ENCODE peak calls at places on chromosomes 13 and 19, in seven cellular contexts. One of them, this sample, is unnamed.

GRCh38 chr19:15894359-15894758 is 3.5 kb downstream of the CYP4F2 start:
- DNase-seq in C1 segment of cervical spinal cord: no peak
- DNase-seq in smooth muscle cell of the brain vasculature: no peak
- DNase-seq in Daoy: no peak
- DNase-seq in T-helper 22 cell: no peak
- DNase-seq in T-helper 9 cell: no peak
- DNase-seq in EH: no peak
- DNase-seq in this sample: no peak

GRCh38 chr19:18899624-18900560 is 3.9 kb upstream of the CERS1 start:
- DNase-seq in C1 segment of cervical spinal cord: no peak
- DNase-seq in smooth muscle cell of the brain vasculature: no peak
- DNase-seq in Daoy: peak
- DNase-seq in T-helper 22 cell: no peak
- DNase-seq in T-helper 9 cell: no peak
- DNase-seq in EH: no peak
- DNase-seq in this sample: no peak

GRCh38 chr13:92547256-92547655 is 679.4 kb upstream of the GPC6 start:
- DNase-seq in C1 segment of cervical spinal cord: no peak
- DNase-seq in smooth muscle cell of the brain vasculature: no peak
- DNase-seq in Daoy: no peak
- DNase-seq in T-helper 22 cell: no peak
- DNase-seq in T-helper 9 cell: no peak
- DNase-seq in EH: no peak
- DNase-seq in this sample: no peak

GRCh38 chr19:437027-437426 is 23.8 kb downstream of the SHC2 start:
- DNase-seq in C1 segment of cervical spinal cord: no peak
- DNase-seq in smooth muscle cell of the brain vasculature: no peak
- DNase-seq in Daoy: no peak
- DNase-seq in T-helper 22 cell: no peak
- DNase-seq in T-helper 9 cell: no peak
- DNase-seq in EH: no peak
- DNase-seq in this sample: no peak

GRCh38 chr13:74200081-74200480 is 65.9 kb upstream of the KLF12 start:
- DNase-seq in C1 segment of cervical spinal cord: no peak
- DNase-seq in smooth muscle cell of the brain vasculature: no peak
- DNase-seq in Daoy: no peak
- DNase-seq in T-helper 22 cell: no peak
- DNase-seq in T-helper 9 cell: no peak
- DNase-seq in EH: peak
- DNase-seq in this sample: no peak

GRCh38 chr13:65911546-65912193 is 1318.5 kb downstream of the PCDH9 start:
- DNase-seq in C1 segment of cervical spinal cord: no peak
- DNase-seq in smooth muscle cell of the brain vasculature: no peak
- DNase-seq in Daoy: no peak
- DNase-seq in T-helper 22 cell: no peak
- DNase-seq in T-helper 9 cell: no peak
- DNase-seq in EH: peak
- DNase-seq in this sample: no peak

GRCh38 chr13:102028846-102029245 is 373.0 kb downstream of the FGF14 start:
- DNase-seq in C1 segment of cervical spinal cord: no peak
- DNase-seq in smooth muscle cell of the brain vasculature: no peak
- DNase-seq in Daoy: no peak
- DNase-seq in T-helper 22 cell: no peak
- DNase-seq in T-helper 9 cell: no peak
- DNase-seq in EH: no peak
- DNase-seq in this sample: no peak

GRCh38 chr19:13881692-13882418 is 4.9 kb downstream of the NANOS3 start:
- DNase-seq in C1 segment of cervical spinal cord: no peak
- DNase-seq in smooth muscle cell of the brain vasculature: no peak
- DNase-seq in Daoy: peak
- DNase-seq in T-helper 22 cell: peak
- DNase-seq in T-helper 9 cell: no peak
- DNase-seq in EH: peak
- DNase-seq in this sample: no peak

GRCh38 chr13:26618726-26619125 is 61.2 kb downstream of the WASF3 start:
- DNase-seq in C1 segment of cervical spinal cord: no peak
- DNase-seq in smooth muscle cell of the brain vasculature: no peak
- DNase-seq in Daoy: no peak
- DNase-seq in T-helper 22 cell: no peak
- DNase-seq in T-helper 9 cell: no peak
- DNase-seq in EH: no peak
- DNase-seq in this sample: no peak

GRCh38 chr13:107743983-107744382 is 471.4 kb downstream of the LIG4 start:
- DNase-seq in C1 segment of cervical spinal cord: no peak
- DNase-seq in smooth muscle cell of the brain vasculature: no peak
- DNase-seq in Daoy: no peak
- DNase-seq in T-helper 22 cell: no peak
- DNase-seq in T-helper 9 cell: no peak
- DNase-seq in EH: no peak
- DNase-seq in this sample: no peak

GRCh38 chr13:37905736-37906135 is 36.2 kb upstream of the TRPC4 start:
- DNase-seq in C1 segment of cervical spinal cord: no peak
- DNase-seq in smooth muscle cell of the brain vasculature: no peak
- DNase-seq in Daoy: no peak
- DNase-seq in T-helper 22 cell: no peak
- DNase-seq in T-helper 9 cell: no peak
- DNase-seq in EH: peak
- DNase-seq in this sample: no peak

GRCh38 chr19:5304486-5304885 is 36.1 kb downstream of the PTPRS start:
- DNase-seq in C1 segment of cervical spinal cord: no peak
- DNase-seq in smooth muscle cell of the brain vasculature: no peak
- DNase-seq in Daoy: no peak
- DNase-seq in T-helper 22 cell: no peak
- DNase-seq in T-helper 9 cell: no peak
- DNase-seq in EH: no peak
- DNase-seq in this sample: no peak

GRCh38 chr13:26810095-26810494 is 49.5 kb upstream of the GPR12 start:
- DNase-seq in C1 segment of cervical spinal cord: no peak
- DNase-seq in smooth muscle cell of the brain vasculature: no peak
- DNase-seq in Daoy: no peak
- DNase-seq in T-helper 22 cell: no peak
- DNase-seq in T-helper 9 cell: no peak
- DNase-seq in EH: no peak
- DNase-seq in this sample: no peak

GRCh38 chr19:11198175-11198534 is 810 bp upstream of the KANK2 start:
- DNase-seq in C1 segment of cervical spinal cord: no peak
- DNase-seq in smooth muscle cell of the brain vasculature: no peak
- DNase-seq in Daoy: no peak
- DNase-seq in T-helper 22 cell: no peak
- DNase-seq in T-helper 9 cell: no peak
- DNase-seq in EH: no peak
- DNase-seq in this sample: no peak

GRCh38 chr19:13036366-13036976 is 41.2 kb downstream of the NFIX start:
- DNase-seq in C1 segment of cervical spinal cord: no peak
- DNase-seq in smooth muscle cell of the brain vasculature: no peak
- DNase-seq in Daoy: peak
- DNase-seq in T-helper 22 cell: no peak
- DNase-seq in T-helper 9 cell: no peak
- DNase-seq in EH: peak
- DNase-seq in this sample: no peak

GRCh38 chr19:42140125-42140754 is 8.0 kb upstream of the POU2F2 start:
- DNase-seq in C1 segment of cervical spinal cord: peak
- DNase-seq in smooth muscle cell of the brain vasculature: peak
- DNase-seq in Daoy: peak
- DNase-seq in T-helper 22 cell: no peak
- DNase-seq in T-helper 9 cell: no peak
- DNase-seq in EH: peak
- DNase-seq in this sample: no peak

GRCh38 chr19:44777715-44778347 is at the start of gene CBLC:
- DNase-seq in C1 segment of cervical spinal cord: no peak
- DNase-seq in smooth muscle cell of the brain vasculature: no peak
- DNase-seq in Daoy: no peak
- DNase-seq in T-helper 22 cell: no peak
- DNase-seq in T-helper 9 cell: no peak
- DNase-seq in EH: no peak
- DNase-seq in this sample: no peak

GRCh38 chr13:50460366-50460765 is 383.1 kb downstream of the DLEU7 start:
- DNase-seq in C1 segment of cervical spinal cord: no peak
- DNase-seq in smooth muscle cell of the brain vasculature: no peak
- DNase-seq in Daoy: no peak
- DNase-seq in T-helper 22 cell: no peak
- DNase-seq in T-helper 9 cell: no peak
- DNase-seq in EH: no peak
- DNase-seq in this sample: no peak

GRCh38 chr19:49390131-49390977 is 2.3 kb downstream of the KASH5 start:
- DNase-seq in C1 segment of cervical spinal cord: no peak
- DNase-seq in smooth muscle cell of the brain vasculature: no peak
- DNase-seq in Daoy: no peak
- DNase-seq in T-helper 22 cell: no peak
- DNase-seq in T-helper 9 cell: no peak
- DNase-seq in EH: no peak
- DNase-seq in this sample: no peak

GRCh38 chr19:12720851-12721655 is 2.7 kb downstream of the TNPO2 start:
- DNase-seq in C1 segment of cervical spinal cord: no peak
- DNase-seq in smooth muscle cell of the brain vasculature: no peak
- DNase-seq in Daoy: no peak
- DNase-seq in T-helper 22 cell: no peak
- DNase-seq in T-helper 9 cell: no peak
- DNase-seq in EH: peak
- DNase-seq in this sample: no peak

GRCh38 chr13:26679411-26679810 is 81.2 kb downstream of the GPR12 start:
- DNase-seq in C1 segment of cervical spinal cord: no peak
- DNase-seq in smooth muscle cell of the brain vasculature: no peak
- DNase-seq in Daoy: no peak
- DNase-seq in T-helper 22 cell: no peak
- DNase-seq in T-helper 9 cell: no peak
- DNase-seq in EH: peak
- DNase-seq in this sample: no peak

GRCh38 chr19:7288977-7289376 is 5.2 kb downstream of the INSR start:
- DNase-seq in C1 segment of cervical spinal cord: no peak
- DNase-seq in smooth muscle cell of the brain vasculature: no peak
- DNase-seq in Daoy: no peak
- DNase-seq in T-helper 22 cell: no peak
- DNase-seq in T-helper 9 cell: no peak
- DNase-seq in EH: no peak
- DNase-seq in this sample: no peak

GRCh38 chr13:100828226-100828625 is 153.6 kb upstream of the TMTC4 start:
- DNase-seq in C1 segment of cervical spinal cord: no peak
- DNase-seq in smooth muscle cell of the brain vasculature: no peak
- DNase-seq in Daoy: no peak
- DNase-seq in T-helper 22 cell: no peak
- DNase-seq in T-helper 9 cell: no peak
- DNase-seq in EH: no peak
- DNase-seq in this sample: no peak

GRCh38 chr13:110509478-110509926 is 52.0 kb downstream of the RAB20 start:
- DNase-seq in C1 segment of cervical spinal cord: no peak
- DNase-seq in smooth muscle cell of the brain vasculature: no peak
- DNase-seq in Daoy: no peak
- DNase-seq in T-helper 22 cell: no peak
- DNase-seq in T-helper 9 cell: no peak
- DNase-seq in EH: no peak
- DNase-seq in this sample: no peak

GRCh38 chr19:12314553-12314952 is 18.9 kb downstream of the ZNF563 start:
- DNase-seq in C1 segment of cervical spinal cord: no peak
- DNase-seq in smooth muscle cell of the brain vasculature: no peak
- DNase-seq in Daoy: no peak
- DNase-seq in T-helper 22 cell: no peak
- DNase-seq in T-helper 9 cell: no peak
- DNase-seq in EH: no peak
- DNase-seq in this sample: no peak

GRCh38 chr19:53102701-53103140 is 501 bp downstream of the ZNF160 start:
- DNase-seq in C1 segment of cervical spinal cord: no peak
- DNase-seq in smooth muscle cell of the brain vasculature: no peak
- DNase-seq in Daoy: peak
- DNase-seq in T-helper 22 cell: no peak
- DNase-seq in T-helper 9 cell: peak
- DNase-seq in EH: peak
- DNase-seq in this sample: no peak

GRCh38 chr13:66703597-66703996 is 526.5 kb downstream of the PCDH9 start:
- DNase-seq in C1 segment of cervical spinal cord: no peak
- DNase-seq in smooth muscle cell of the brain vasculature: no peak
- DNase-seq in Daoy: no peak
- DNase-seq in T-helper 22 cell: no peak
- DNase-seq in T-helper 9 cell: no peak
- DNase-seq in EH: no peak
- DNase-seq in this sample: no peak

GRCh38 chr13:52786747-52787146 is 47.1 kb upstream of the CNMD start:
- DNase-seq in C1 segment of cervical spinal cord: peak
- DNase-seq in smooth muscle cell of the brain vasculature: no peak
- DNase-seq in Daoy: peak
- DNase-seq in T-helper 22 cell: no peak
- DNase-seq in T-helper 9 cell: no peak
- DNase-seq in EH: no peak
- DNase-seq in this sample: no peak

GRCh38 chr19:56660381-56661105 is 11.0 kb downstream of the ZNF835 start:
- DNase-seq in C1 segment of cervical spinal cord: no peak
- DNase-seq in smooth muscle cell of the brain vasculature: no peak
- DNase-seq in Daoy: no peak
- DNase-seq in T-helper 22 cell: no peak
- DNase-seq in T-helper 9 cell: no peak
- DNase-seq in EH: no peak
- DNase-seq in this sample: no peak

GRCh38 chr19:1017115-1017905 is 3.6 kb downstream of the TMEM259 start:
- DNase-seq in C1 segment of cervical spinal cord: no peak
- DNase-seq in smooth muscle cell of the brain vasculature: no peak
- DNase-seq in Daoy: no peak
- DNase-seq in T-helper 22 cell: no peak
- DNase-seq in T-helper 9 cell: no peak
- DNase-seq in EH: no peak
- DNase-seq in this sample: no peak

GRCh38 chr13:42836930-42837329 is 55.5 kb downstream of the FAM216B start:
- DNase-seq in C1 segment of cervical spinal cord: no peak
- DNase-seq in smooth muscle cell of the brain vasculature: peak
- DNase-seq in Daoy: no peak
- DNase-seq in T-helper 22 cell: no peak
- DNase-seq in T-helper 9 cell: no peak
- DNase-seq in EH: peak
- DNase-seq in this sample: no peak

GRCh38 chr19:1469200-1469935 is 9.6 kb downstream of the C19orf25 start:
- DNase-seq in C1 segment of cervical spinal cord: no peak
- DNase-seq in smooth muscle cell of the brain vasculature: no peak
- DNase-seq in Daoy: no peak
- DNase-seq in T-helper 22 cell: no peak
- DNase-seq in T-helper 9 cell: no peak
- DNase-seq in EH: peak
- DNase-seq in this sample: no peak

GRCh38 chr13:50589139-50589538 is 254.4 kb downstream of the DLEU7 start:
- DNase-seq in C1 segment of cervical spinal cord: no peak
- DNase-seq in smooth muscle cell of the brain vasculature: peak
- DNase-seq in Daoy: peak
- DNase-seq in T-helper 22 cell: no peak
- DNase-seq in T-helper 9 cell: no peak
- DNase-seq in EH: peak
- DNase-seq in this sample: no peak

GRCh38 chr13:61954092-61954491 is 538.4 kb upstream of the PCDH20 start:
- DNase-seq in C1 segment of cervical spinal cord: no peak
- DNase-seq in smooth muscle cell of the brain vasculature: no peak
- DNase-seq in Daoy: no peak
- DNase-seq in T-helper 22 cell: no peak
- DNase-seq in T-helper 9 cell: no peak
- DNase-seq in EH: no peak
- DNase-seq in this sample: no peak

GRCh38 chr13:32783067-32783466 is 196.8 kb downstream of the PDS5B start:
- DNase-seq in C1 segment of cervical spinal cord: no peak
- DNase-seq in smooth muscle cell of the brain vasculature: no peak
- DNase-seq in Daoy: peak
- DNase-seq in T-helper 22 cell: no peak
- DNase-seq in T-helper 9 cell: no peak
- DNase-seq in EH: peak
- DNase-seq in this sample: no peak

GRCh38 chr19:45405435-45406164 is 731 bp upstream of the PPP1R13L start:
- DNase-seq in C1 segment of cervical spinal cord: peak
- DNase-seq in smooth muscle cell of the brain vasculature: peak
- DNase-seq in Daoy: peak
- DNase-seq in T-helper 22 cell: peak
- DNase-seq in T-helper 9 cell: peak
- DNase-seq in EH: peak
- DNase-seq in this sample: peak

GRCh38 chr13:87669379-87669978 is 1.7 kb upstream of the SLITRK5 start:
- DNase-seq in C1 segment of cervical spinal cord: no peak
- DNase-seq in smooth muscle cell of the brain vasculature: no peak
- DNase-seq in Daoy: no peak
- DNase-seq in T-helper 22 cell: no peak
- DNase-seq in T-helper 9 cell: no peak
- DNase-seq in EH: no peak
- DNase-seq in this sample: no peak

This sample was measured in central memory CD8-positive, alpha-beta T cell.